ENCODE peak calls at places on chromosomes 3 and 15, in six cellular contexts. One of them, this sample, is unnamed.

GRCh38 chr3:98541695-98542094 is 9.9 kb downstream of the GPR15 start:
- DNase-seq in IMR-90: no peak
- DNase-seq in H9: no peak
- DNase-seq in neuronal stem cell: no peak
- DNase-seq in mesenchymal stem cell: no peak
- DNase-seq in trophoblast cell: peak; percentile 30
- DNase-seq in this sample: no peak

GRCh38 chr15:69505906-69506305 is 53.3 kb downstream of the RPLP1 start:
- DNase-seq in IMR-90: no peak
- DNase-seq in H9: no peak
- DNase-seq in neuronal stem cell: no peak
- DNase-seq in mesenchymal stem cell: no peak
- DNase-seq in trophoblast cell: no peak
- DNase-seq in this sample: no peak

GRCh38 chr3:143119974-143120715 is 574 bp downstream of the CHST2 start:
- DNase-seq in IMR-90: no peak
- DNase-seq in H9: peak; percentile 47
- DNase-seq in neuronal stem cell: peak; percentile 39
- DNase-seq in mesenchymal stem cell: no peak
- DNase-seq in trophoblast cell: peak; percentile 35
- DNase-seq in this sample: peak; percentile 49

GRCh38 chr3:1087066-1087555 is 5.7 kb upstream of the CNTN6 start:
- DNase-seq in IMR-90: peak; percentile 52
- DNase-seq in H9: no peak
- DNase-seq in neuronal stem cell: no peak
- DNase-seq in mesenchymal stem cell: peak; percentile 89
- DNase-seq in trophoblast cell: no peak
- DNase-seq in this sample: peak; percentile 56

GRCh38 chr3:37640636-37641375 is 220.9 kb upstream of the CTDSPL start:
- DNase-seq in IMR-90: no peak
- DNase-seq in H9: no peak
- DNase-seq in neuronal stem cell: no peak
- DNase-seq in mesenchymal stem cell: no peak
- DNase-seq in trophoblast cell: no peak
- DNase-seq in this sample: no peak

GRCh38 chr3:117411991-117412390 is 702.4 kb downstream of the TUSC7 start:
- DNase-seq in IMR-90: no peak
- DNase-seq in H9: no peak
- DNase-seq in neuronal stem cell: no peak
- DNase-seq in mesenchymal stem cell: no peak
- DNase-seq in trophoblast cell: no peak
- DNase-seq in this sample: no peak

GRCh38 chr3:107670991-107671390 is 148.2 kb downstream of the BBX start:
- DNase-seq in IMR-90: no peak
- DNase-seq in H9: no peak
- DNase-seq in neuronal stem cell: no peak
- DNase-seq in mesenchymal stem cell: no peak
- DNase-seq in trophoblast cell: no peak
- DNase-seq in this sample: no peak

GRCh38 chr3:184354121-184354728 is 7.2 kb downstream of the CLCN2 start:
- DNase-seq in IMR-90: no peak
- DNase-seq in H9: peak; percentile 65
- DNase-seq in neuronal stem cell: no peak
- DNase-seq in mesenchymal stem cell: peak; percentile 37
- DNase-seq in trophoblast cell: peak; percentile 57
- DNase-seq in this sample: peak; percentile 55

GRCh38 chr3:56251343-56251945 is 216.8 kb downstream of the ERC2 start:
- DNase-seq in IMR-90: peak; percentile 51
- DNase-seq in H9: no peak
- DNase-seq in neuronal stem cell: peak; percentile 35
- DNase-seq in mesenchymal stem cell: peak; percentile 72
- DNase-seq in trophoblast cell: peak; percentile 89
- DNase-seq in this sample: peak; percentile 56

GRCh38 chr15:66847565-66847991 is 145.5 kb downstream of the SMAD6 start:
- DNase-seq in IMR-90: no peak
- DNase-seq in H9: peak; percentile 10
- DNase-seq in neuronal stem cell: no peak
- DNase-seq in mesenchymal stem cell: no peak
- DNase-seq in trophoblast cell: no peak
- DNase-seq in this sample: no peak

GRCh38 chr15:99475754-99476412 is 89.9 kb upstream of the MEF2A start:
- DNase-seq in IMR-90: no peak
- DNase-seq in H9: no peak
- DNase-seq in neuronal stem cell: no peak
- DNase-seq in mesenchymal stem cell: no peak
- DNase-seq in trophoblast cell: no peak
- DNase-seq in this sample: no peak

GRCh38 chr3:190369701-190370295 is 18.2 kb upstream of the CLDN16 start:
- DNase-seq in IMR-90: peak; percentile 39
- DNase-seq in H9: no peak
- DNase-seq in neuronal stem cell: no peak
- DNase-seq in mesenchymal stem cell: peak; percentile 65
- DNase-seq in trophoblast cell: peak; percentile 90
- DNase-seq in this sample: no peak

GRCh38 chr3:45043715-45044299 is 17.7 kb downstream of the CLEC3B start:
- DNase-seq in IMR-90: peak; percentile 94
- DNase-seq in H9: no peak
- DNase-seq in neuronal stem cell: no peak
- DNase-seq in mesenchymal stem cell: peak; percentile 90
- DNase-seq in trophoblast cell: peak; percentile 38
- DNase-seq in this sample: peak; percentile 73

GRCh38 chr3:49534581-49535495 is 19.4 kb upstream of the BSN start:
- DNase-seq in IMR-90: no peak
- DNase-seq in H9: peak; percentile 82
- DNase-seq in neuronal stem cell: peak; percentile 80
- DNase-seq in mesenchymal stem cell: no peak
- DNase-seq in trophoblast cell: no peak
- DNase-seq in this sample: peak; percentile 80

GRCh38 chr3:190862209-190863118 is at the start of gene GMNC:
- DNase-seq in IMR-90: peak; percentile 48
- DNase-seq in H9: peak; percentile 91
- DNase-seq in neuronal stem cell: peak; percentile 63
- DNase-seq in mesenchymal stem cell: peak; percentile 85
- DNase-seq in trophoblast cell: peak; percentile 87
- DNase-seq in this sample: peak; percentile 87

GRCh38 chr3:23804441-23805227 is 1.1 kb upstream of the UBE2E1 start:
- DNase-seq in IMR-90: no peak
- DNase-seq in H9: no peak
- DNase-seq in neuronal stem cell: no peak
- DNase-seq in mesenchymal stem cell: peak; percentile 29
- DNase-seq in trophoblast cell: peak; percentile 91
- DNase-seq in this sample: no peak

GRCh38 chr3:179652467-179653105 is at the start of gene USP13:
- DNase-seq in IMR-90: peak; percentile 83
- DNase-seq in H9: peak; percentile 76
- DNase-seq in neuronal stem cell: no peak
- DNase-seq in mesenchymal stem cell: peak; percentile 84
- DNase-seq in trophoblast cell: peak; percentile 56
- DNase-seq in this sample: peak; percentile 85

GRCh38 chr3:61772439-61772838 is 211.1 kb downstream of the PTPRG start:
- DNase-seq in IMR-90: peak; percentile 77
- DNase-seq in H9: no peak
- DNase-seq in neuronal stem cell: no peak
- DNase-seq in mesenchymal stem cell: no peak
- DNase-seq in trophoblast cell: no peak
- DNase-seq in this sample: no peak

GRCh38 chr15:89361451-89362202 is 27.0 kb upstream of the POLG start:
- DNase-seq in IMR-90: peak; percentile 52
- DNase-seq in H9: peak; percentile 89
- DNase-seq in neuronal stem cell: peak; percentile 82
- DNase-seq in mesenchymal stem cell: peak; percentile 63
- DNase-seq in trophoblast cell: peak; percentile 88
- DNase-seq in this sample: peak; percentile 83

GRCh38 chr3:87370007-87370406 is 93.6 kb upstream of the POU1F1 start:
- DNase-seq in IMR-90: no peak
- DNase-seq in H9: no peak
- DNase-seq in neuronal stem cell: no peak
- DNase-seq in mesenchymal stem cell: no peak
- DNase-seq in trophoblast cell: no peak
- DNase-seq in this sample: no peak

GRCh38 chr3:139329364-139329850 is 14.4 kb upstream of the MRPS22 start:
- DNase-seq in IMR-90: peak; percentile 63
- DNase-seq in H9: peak; percentile 94
- DNase-seq in neuronal stem cell: peak; percentile 86
- DNase-seq in mesenchymal stem cell: peak; percentile 75
- DNase-seq in trophoblast cell: peak; percentile 91
- DNase-seq in this sample: peak; percentile 92

GRCh38 chr3:54963621-54964020 is 35.8 kb upstream of the LRTM1 start:
- DNase-seq in IMR-90: no peak
- DNase-seq in H9: no peak
- DNase-seq in neuronal stem cell: no peak
- DNase-seq in mesenchymal stem cell: no peak
- DNase-seq in trophoblast cell: no peak
- DNase-seq in this sample: peak; percentile 96

GRCh38 chr3:145557405-145557804 is 603.6 kb downstream of the PLOD2 start:
- DNase-seq in IMR-90: no peak
- DNase-seq in H9: no peak
- DNase-seq in neuronal stem cell: no peak
- DNase-seq in mesenchymal stem cell: peak; percentile 68
- DNase-seq in trophoblast cell: peak; percentile 7
- DNase-seq in this sample: peak; percentile 86

GRCh38 chr15:40477703-40478269 is 7.0 kb downstream of the CHST14 start:
- DNase-seq in IMR-90: no peak
- DNase-seq in H9: no peak
- DNase-seq in neuronal stem cell: no peak
- DNase-seq in mesenchymal stem cell: no peak
- DNase-seq in trophoblast cell: no peak
- DNase-seq in this sample: no peak

GRCh38 chr3:133211449-133211848 is 173.3 kb downstream of the TMEM108 start:
- DNase-seq in IMR-90: no peak
- DNase-seq in H9: peak; percentile 59
- DNase-seq in neuronal stem cell: no peak
- DNase-seq in mesenchymal stem cell: peak; percentile 2
- DNase-seq in trophoblast cell: no peak
- DNase-seq in this sample: peak; percentile 54

GRCh38 chr3:174945951-174946350 is 86.8 kb downstream of the NAALADL2 start:
- DNase-seq in IMR-90: peak; percentile 69
- DNase-seq in H9: no peak
- DNase-seq in neuronal stem cell: no peak
- DNase-seq in mesenchymal stem cell: no peak
- DNase-seq in trophoblast cell: no peak
- DNase-seq in this sample: no peak

GRCh38 chr3:18420584-18420983 is 4.6 kb downstream of the SATB1 start:
- DNase-seq in IMR-90: no peak
- DNase-seq in H9: no peak
- DNase-seq in neuronal stem cell: no peak
- DNase-seq in mesenchymal stem cell: no peak
- DNase-seq in trophoblast cell: no peak
- DNase-seq in this sample: no peak

GRCh38 chr3:13878711-13879101 is 1.2 kb downstream of the WNT7A start:
- DNase-seq in IMR-90: no peak
- DNase-seq in H9: peak; percentile 65
- DNase-seq in neuronal stem cell: peak; percentile 43
- DNase-seq in mesenchymal stem cell: no peak
- DNase-seq in trophoblast cell: peak; percentile 44
- DNase-seq in this sample: peak; percentile 39

GRCh38 chr3:13879102-13879945 is 547 bp downstream of the WNT7A start:
- DNase-seq in IMR-90: no peak
- DNase-seq in H9: peak; percentile 58
- DNase-seq in neuronal stem cell: peak; percentile 23
- DNase-seq in mesenchymal stem cell: no peak
- DNase-seq in trophoblast cell: peak; percentile 55
- DNase-seq in this sample: peak; percentile 56

GRCh38 chr3:13881536-13882410 is 1.9 kb upstream of the WNT7A start:
- DNase-seq in IMR-90: no peak
- DNase-seq in H9: peak; percentile 11
- DNase-seq in neuronal stem cell: no peak
- DNase-seq in mesenchymal stem cell: no peak
- DNase-seq in trophoblast cell: no peak
- DNase-seq in this sample: no peak

GRCh38 chr3:13879946-13880810 is at the start of gene WNT7A:
- DNase-seq in IMR-90: no peak
- DNase-seq in H9: peak; percentile 67
- DNase-seq in neuronal stem cell: peak; percentile 61
- DNase-seq in mesenchymal stem cell: no peak
- DNase-seq in trophoblast cell: peak; percentile 77
- DNase-seq in this sample: peak; percentile 54

GRCh38 chr3:13880811-13881156 is 913 bp upstream of the WNT7A start:
- DNase-seq in IMR-90: no peak
- DNase-seq in H9: no peak
- DNase-seq in neuronal stem cell: no peak
- DNase-seq in mesenchymal stem cell: no peak
- DNase-seq in trophoblast cell: no peak
- DNase-seq in this sample: no peak
- H3K27me3 ChIP-seq in IMR-90: peaks cover 40% of the 10 kb centered on the region
- H3K27me3 ChIP-seq in H9: peaks cover 52% of the 10 kb centered on the region
- H3K27me3 ChIP-seq in neuronal stem cell: peaks cover 74% of the 10 kb centered on the region
- H3K27me3 ChIP-seq in mesenchymal stem cell: peaks cover 84% of the 10 kb centered on the region
- H3K27me3 ChIP-seq in trophoblast cell: peaks cover 58% of the 10 kb centered on the region
- H3K27me3 ChIP-seq in this sample: peaks cover 42% of the 10 kb centered on the region

DNA sequence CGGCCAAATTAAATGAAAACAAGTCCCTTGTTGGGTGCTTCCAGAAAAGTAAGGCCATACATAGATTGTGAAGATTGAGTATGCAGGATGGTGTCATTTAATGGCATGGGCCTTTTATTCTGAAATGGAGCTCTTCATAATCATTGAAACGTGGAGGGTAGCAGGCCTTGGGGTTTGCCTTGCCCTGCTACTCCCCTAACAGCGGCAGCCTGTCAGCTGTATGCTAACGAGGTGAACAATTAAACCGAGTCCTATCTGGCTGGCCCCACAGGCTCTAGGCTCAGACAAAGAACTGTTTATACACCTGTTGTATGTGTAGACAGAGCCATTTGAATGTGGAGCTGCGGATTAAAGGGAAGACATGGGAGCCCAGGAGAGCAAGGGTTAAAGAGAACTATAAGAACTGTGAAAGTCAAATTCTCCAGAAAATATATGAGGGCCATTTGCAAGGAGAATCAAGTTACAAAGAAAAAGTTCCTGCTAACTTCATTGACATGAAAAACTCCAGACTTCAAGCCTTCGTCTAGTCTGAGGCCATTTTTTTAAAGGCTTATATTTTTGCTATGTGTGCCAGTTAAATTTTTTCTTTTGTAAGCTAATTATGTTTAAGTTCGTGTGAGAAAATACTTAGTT is 116.7 kb upstream of the CGNL1 start:
- DNase-seq in IMR-90: no peak
- DNase-seq in H9: peak; percentile 57
- DNase-seq in neuronal stem cell: peak; percentile 58
- DNase-seq in mesenchymal stem cell: no peak
- DNase-seq in trophoblast cell: no peak
- DNase-seq in this sample: peak; percentile 93
- H3K9ac ChIP-seq in IMR-90: no peak overlapping the region
- H3K9ac ChIP-seq in H9: no peak overlapping the region
- H3K9ac ChIP-seq in neuronal stem cell: no peak overlapping the region
- H3K9ac ChIP-seq in mesenchymal stem cell: peak overlapping the region; percentile 12
- H3K9ac ChIP-seq in trophoblast cell: no peak overlapping the region
- H3K9ac ChIP-seq in this sample: no peak overlapping the region

GRCh38 chr3:32817561-32818430 is at the start of gene TRIM71:
- DNase-seq in IMR-90: no peak
- DNase-seq in H9: no peak
- DNase-seq in neuronal stem cell: no peak
- DNase-seq in mesenchymal stem cell: peak; percentile 24
- DNase-seq in trophoblast cell: peak; percentile 48
- DNase-seq in this sample: peak; percentile 67
- H3K23ac ChIP-seq in IMR-90: no peak within 1 kb of the TSS
- H3K23ac ChIP-seq in H9: no peak within 1 kb of the TSS
- H3K23ac ChIP-seq in neuronal stem cell: peak within 1 kb of the TSS; percentile 96
- H3K23ac ChIP-seq in mesenchymal stem cell: no peak within 1 kb of the TSS
- H3K23ac ChIP-seq in trophoblast cell: peak within 1 kb of the TSS; percentile 83
- H3K23ac ChIP-seq in this sample: peak within 1 kb of the TSS; percentile 99

GRCh38 chr15:101483476-101483875 is 6.0 kb downstream of the PCSK6 start:
- DNase-seq in IMR-90: no peak
- DNase-seq in H9: no peak
- DNase-seq in neuronal stem cell: no peak
- DNase-seq in mesenchymal stem cell: no peak
- DNase-seq in trophoblast cell: peak; percentile 71
- DNase-seq in this sample: no peak
- H3K27me3 ChIP-seq in IMR-90: peaks cover 34% of the 10 kb centered on the region
- H3K27me3 ChIP-seq in H9: peaks cover 12% of the 10 kb centered on the region
- H3K27me3 ChIP-seq in neuronal stem cell: peaks cover 9% of the 10 kb centered on the region
- H3K27me3 ChIP-seq in mesenchymal stem cell: peaks cover 41% of the 10 kb centered on the region
- H3K27me3 ChIP-seq in trophoblast cell: peaks cover 4% of the 10 kb centered on the region
- H3K27me3 ChIP-seq in this sample: peaks cover 5% of the 10 kb centered on the region

This sample was measured in mesendoderm.